ENCODE peak calls at places on chromosomes 16 and 17, in nine cellular contexts. Q, Y, I, L, C, B, H, F and A are unnamed samples. For H3K4me1, the result is how much of the 10 kb centered on the place peaks cover.

GRCh38 chr16:11836653-11837244 is 14.6 kb downstream of the RSL1D1 start:
- DNase-seq in I (peak), B (no peak), L (no peak), H (peak), Y (peak), Q (no peak), F (no peak), C (no peak), A (peak)

GRCh38 chr17:42564815-42565522 is 1.9 kb upstream of the MLX start:
- DNase-seq in Y (no peak), B (no peak), Q (no peak), C (no peak), F (no peak), I (no peak), L (no peak), H (no peak), A (no peak)

GRCh38 chr17:15231851-15232516 is 33.1 kb downstream of the PMP22 start:
- DNase-seq in I (no peak), H (no peak), Y (no peak), Q (no peak), F (no peak), B (no peak), C (no peak), L (no peak), A (no peak)

GRCh38 chr17:37787055-37787720 is 42.3 kb upstream of the HNF1B start:
- DNase-seq in F (no peak), I (no peak), C (peak), H (no peak), Q (no peak), Y (no peak), L (no peak), B (no peak), A (no peak)

GRCh38 chr17:39754161-39754957 is 16.6 kb downstream of the GRB7 start:
- DNase-seq in H (peak), C (peak), L (peak), F (no peak), Y (no peak), Q (peak), B (peak), I (peak), A (peak)

GRCh38 chr16:56989988-56990387 is 631 bp downstream of the NLRC5 start:
- DNase-seq in F (no peak), I (no peak), Q (no peak), C (no peak), Y (no peak), H (no peak), L (no peak), B (no peak), A (no peak)

GRCh38 chr17:60573139-60573975 is 26.6 kb upstream of the PPM1D start:
- DNase-seq in B (peak), Y (no peak), I (peak), Q (no peak), F (no peak), C (no peak), H (peak), L (no peak), A (no peak)

GRCh38 chr17:45262516-45263476 is 902 bp upstream of the SPATA32 start:
- DNase-seq in Y (no peak), I (no peak), H (no peak), C (no peak), B (peak), Q (peak), F (no peak), L (no peak), A (peak)

GRCh38 chr17:45895304-45895968 is 1.1 kb downstream of the MAPT start:
- DNase-seq in Y (no peak), L (peak), B (no peak), F (no peak), C (no peak), Q (no peak), I (peak), H (peak), A (no peak)

GRCh38 chr16:54930034-54930938 is at the start of gene IRX5:
- DNase-seq in Q (peak), Y (peak), F (no peak), C (peak), L (peak), B (peak), H (peak), I (peak), A (peak)

GRCh38 chr17:43982171-43982570 is 22.3 kb upstream of the NAGS start:
- DNase-seq in Q (no peak), H (no peak), C (no peak), B (no peak), Y (no peak), L (no peak), I (no peak), F (no peak), A (no peak)

GRCh38 chr16:56102159-56102798 is 89.0 kb upstream of the GNAO1 start:
- DNase-seq in F (no peak), Y (no peak), C (no peak), B (peak), I (no peak), Q (no peak), H (peak), L (peak), A (no peak)

GRCh38 chr17:71632328-71632727 is 488.5 kb upstream of the SOX9 start:
- DNase-seq in L (no peak), I (no peak), Q (no peak), B (no peak), C (no peak), F (no peak), Y (no peak), H (no peak), A (no peak)

GRCh38 chr17:73683788-73684582 is 39.7 kb upstream of the SDK2 start:
- DNase-seq in B (no peak), C (no peak), Q (no peak), L (no peak), H (no peak), F (no peak), I (no peak), Y (no peak), A (no peak)

GRCh38 chr17:76139261-76139752 is 1.7 kb downstream of the FOXJ1 start:
- DNase-seq in H (peak), Q (no peak), I (no peak), L (no peak), C (no peak), B (no peak), Y (no peak), F (no peak), A (no peak)

GRCh38 chr17:76139801-76140660 is 1.0 kb downstream of the FOXJ1 start:
- DNase-seq in I (no peak), Q (no peak), C (no peak), H (peak), F (no peak), L (peak), B (no peak), Y (no peak), A (peak)

GRCh38 chr17:76140661-76141211 is 309 bp downstream of the FOXJ1 start:
- DNase-seq in H (peak), I (no peak), Y (no peak), L (no peak), Q (no peak), F (no peak), C (no peak), B (no peak), A (no peak)

GRCh38 chr17:76141212-76142043 is at the start of gene FOXJ1:
- DNase-seq in B (peak), Q (peak), L (peak), C (peak), I (peak), F (no peak), Y (peak), H (peak), A (peak)

GRCh38 chr17:76142044-76143041 is 1.3 kb upstream of the FOXJ1 start:
- DNase-seq in Y (no peak), C (no peak), L (peak), F (no peak), B (peak), I (no peak), H (peak), Q (no peak), A (peak)
- H3K4me1 ChIP-seq in Y (half or more), C (under half), L (under half), F (under half), B (under half), I (under half), H (half or more), Q (under half), A (under half)

GRCh38 chr16:21554795-21555585 is 44.4 kb upstream of the METTL9 start:
- DNase-seq in C (peak), F (no peak), L (peak), I (peak), H (peak), Q (peak), B (peak), Y (peak), A (peak)
- TF ChIP-seq POLR2AphosphoS5 in C (peak), F (no peak), L (no peak), I (no peak), H (peak), Q (peak), B (no peak), Y (no peak), A (peak)

DNA sequence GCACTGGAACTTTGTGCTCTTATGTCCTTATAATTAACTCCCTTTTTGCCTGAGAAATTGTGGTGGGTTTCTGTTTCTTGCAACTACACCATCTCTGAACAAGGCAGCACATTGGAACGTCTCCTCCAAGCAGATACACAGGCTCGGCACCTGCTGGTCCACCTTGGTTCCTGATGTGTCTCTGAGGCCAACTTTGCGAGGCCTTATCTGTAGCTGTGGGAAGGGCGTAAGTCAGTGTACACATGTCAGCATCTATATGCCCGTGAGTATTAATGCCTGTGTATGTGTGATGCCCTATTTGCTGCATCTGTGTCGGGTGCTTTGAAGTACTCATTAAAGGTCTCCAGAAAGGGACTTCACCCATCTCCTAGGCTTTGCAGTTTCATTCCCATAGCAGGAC is 17.5 kb downstream of the GP2 start:
- DNase-seq in H (no peak), L (no peak), B (no peak), Y (no peak), F (no peak), C (no peak), I (no peak), Q (no peak), A (no peak)
- H3K4me3 ChIP-seq in H (no peak), L (no peak), B (no peak), Y (no peak), F (no peak), C (no peak), I (no peak), Q (no peak), A (no peak)

DNA sequence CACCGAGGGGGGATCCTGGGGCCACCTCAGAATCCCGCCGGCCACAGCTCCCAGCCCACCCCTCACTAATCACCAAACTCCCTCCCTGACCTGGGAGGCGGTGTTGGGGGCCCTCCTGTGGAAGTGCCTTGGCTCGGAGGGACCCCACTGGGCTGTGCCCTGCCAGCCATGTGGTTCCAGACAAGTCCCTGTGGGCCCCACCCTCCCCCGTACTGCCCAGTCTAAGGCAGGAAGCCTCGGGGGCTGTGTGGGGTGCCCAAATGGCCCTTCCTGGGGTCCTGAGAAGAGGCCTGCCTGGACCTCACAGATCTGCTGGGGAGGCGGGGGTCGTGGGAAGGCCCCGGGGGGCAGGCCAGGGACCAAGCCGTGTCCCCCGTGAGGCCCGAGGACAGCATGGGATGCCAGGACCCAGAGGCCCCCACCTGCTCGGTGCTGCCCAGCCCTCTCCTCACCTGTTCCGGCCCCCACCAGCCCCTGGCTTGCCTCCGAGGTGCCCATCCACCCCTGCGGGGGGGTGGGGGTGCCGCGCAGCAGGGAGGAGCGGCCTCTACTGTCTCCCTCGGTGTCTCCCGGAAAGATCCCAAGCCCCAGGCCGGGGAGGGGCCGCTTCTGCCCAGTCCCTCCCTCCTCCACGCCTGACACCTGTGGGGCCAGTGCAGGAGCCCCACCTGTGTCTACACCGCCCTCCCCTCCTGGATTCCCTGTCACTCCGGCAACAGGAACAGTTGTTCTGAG is 9.3 kb upstream of the KREMEN2 start:
- DNase-seq in Q (no peak), F (no peak), Y (no peak), C (no peak), I (no peak), H (no peak), L (no peak), B (no peak), A (peak)
- H3K4me1 ChIP-seq in Q (under half), F (under half), Y (under half), C (under half), I (under half), H (under half), L (under half), B (under half), A (under half)

DNA sequence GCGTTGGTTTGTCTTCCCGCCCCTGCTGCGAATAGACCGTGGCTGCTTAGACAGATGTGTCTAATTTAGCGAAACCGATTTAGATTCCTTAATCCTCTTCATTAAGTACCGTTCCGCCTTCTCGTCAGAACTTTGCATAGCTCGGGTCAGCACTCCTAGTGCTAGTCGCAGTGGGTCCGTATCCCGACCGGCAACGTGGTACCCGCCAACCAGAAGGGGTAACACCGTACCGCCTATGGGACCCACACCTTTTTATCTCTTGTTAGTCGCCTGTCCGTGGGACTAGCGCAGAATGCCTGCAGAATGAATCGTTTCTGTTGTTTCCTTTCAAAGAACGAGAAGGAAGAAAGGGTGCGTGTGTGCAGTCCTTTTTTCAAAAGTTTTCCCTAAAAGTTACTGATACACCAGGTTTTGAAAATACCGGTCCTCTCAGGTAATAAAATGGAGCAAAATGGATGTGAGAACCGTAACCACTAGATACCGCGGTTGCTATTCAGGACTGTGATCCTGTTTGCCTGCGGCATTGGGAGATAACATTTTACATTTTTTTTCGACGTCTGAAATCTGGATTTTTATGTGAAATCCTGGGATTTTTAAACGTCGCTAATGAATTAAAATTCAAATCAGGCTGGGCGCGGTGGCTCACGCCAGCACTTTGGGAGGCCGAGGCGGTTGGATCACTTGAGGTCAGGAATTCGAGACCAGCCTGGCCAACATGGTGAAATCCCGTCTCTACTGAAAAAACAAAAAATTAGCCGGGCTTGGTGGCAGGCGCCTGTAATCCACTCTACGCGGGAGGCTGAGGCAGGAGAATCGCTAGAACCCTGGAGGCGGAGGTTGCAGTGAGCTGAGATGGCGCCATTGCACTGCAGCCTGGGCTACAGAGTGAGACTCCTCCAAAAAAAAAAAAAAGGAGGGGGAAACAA is 998 bp upstream of the SRSF1 start:
- DNase-seq in C (no peak), Q (no peak), F (no peak), Y (no peak), I (no peak), L (peak), H (peak), B (no peak), A (no peak)
- TF ChIP-seq POLR2AphosphoS5 in C (no peak), Q (no peak), F (no peak), Y (no peak), I (no peak), L (peak), H (no peak), B (no peak), A (no peak)